ENCODE peak calls at places on chromosomes 13 and 19, in seven cellular contexts. B is lower leg skin, F is GM12891, S is uterus, E is IMR-90, Y is H1, G is NB4. N is an unnamed sample.

GRCh38 chr13:29563941-29564340 is 31.5 kb downstream of the SLC7A1 start:
- DNase-seq in B (no peak), F (no peak), S (no peak), E (no peak), Y (no peak), G (no peak), N (no peak)

GRCh38 chr13:96730676-96731075 is 263.6 kb downstream of the OXGR1 start:
- DNase-seq in B (no peak), F (no peak), S (no peak), E (no peak), Y (no peak), G (no peak), N (no peak)

GRCh38 chr19:46661735-46662592 is 982 bp upstream of the DACT3 start:
- DNase-seq in B (peak), F (no peak), S (peak), E (peak), Y (no peak), G (peak), N (peak)

GRCh38 chr19:43563816-43564215 is 11.5 kb downstream of the XRCC1 start:
- DNase-seq in B (no peak), F (no peak), S (no peak), E (no peak), Y (no peak), G (no peak), N (no peak)

GRCh38 chr13:100490692-100491091 is 97.9 kb downstream of the GGACT start:
- DNase-seq in B (no peak), F (no peak), S (no peak), E (no peak), Y (no peak), G (peak), N (no peak)

GRCh38 chr13:26515721-26516120 is 41.8 kb upstream of the WASF3 start:
- DNase-seq in B (no peak), F (no peak), S (no peak), E (no peak), Y (no peak), G (no peak), N (no peak)

GRCh38 chr13:85935868-85936467 is 136.7 kb upstream of the SLITRK6 start:
- DNase-seq in B (no peak), F (no peak), S (no peak), E (no peak), Y (no peak), G (no peak), N (no peak)

GRCh38 chr19:8607386-8607785 is 3.1 kb downstream of the ADAMTS10 start:
- DNase-seq in B (no peak), F (no peak), S (no peak), E (peak), Y (no peak), G (no peak), N (no peak)

GRCh38 chr19:48553676-48554384 is 1.9 kb downstream of the SULT2B1 start:
- DNase-seq in B (no peak), F (no peak), S (peak), E (peak), Y (no peak), G (peak), N (peak)

GRCh38 chr13:112852392-112852791 is 116.6 kb upstream of the MCF2L start:
- DNase-seq in B (no peak), F (no peak), S (no peak), E (no peak), Y (no peak), G (no peak), N (no peak)

GRCh38 chr13:56670563-56670962 is 470.2 kb upstream of the PRR20A start:
- DNase-seq in B (no peak), F (no peak), S (no peak), E (no peak), Y (no peak), G (no peak), N (no peak)

GRCh38 chr19:16078759-16079707 is 2.7 kb downstream of the TPM4 start:
- DNase-seq in B (peak), F (no peak), S (peak), E (peak), Y (no peak), G (peak), N (peak)

GRCh38 chr13:94128430-94128829 is 351.1 kb downstream of the DCT start:
- DNase-seq in B (peak), F (no peak), S (peak), E (no peak), Y (no peak), G (no peak), N (no peak)
- TF ChIP-seq POLR2A in B (no peak), F (no peak), S (no peak), E (no peak), Y (no peak), G (no peak), N (no peak)

GRCh38 chr19:11694533-11695439 is 44.0 kb downstream of the ZNF823 start:
- DNase-seq in B (peak), F (peak), S (peak), E (peak), Y (peak), G (peak), N (peak)
- TF ChIP-seq POLR2A in B (no peak), F (no peak), S (peak), E (no peak), Y (peak), G (no peak), N (peak)

GRCh38 chr19:21593934-21594844 is 88.8 kb downstream of the ZNF429 start:
- DNase-seq in B (no peak), F (no peak), S (peak), E (no peak), Y (no peak), G (peak), N (no peak)
- TF ChIP-seq POLR2A in B (no peak), F (no peak), S (no peak), E (no peak), Y (no peak), G (no peak), N (no peak)

DNA sequence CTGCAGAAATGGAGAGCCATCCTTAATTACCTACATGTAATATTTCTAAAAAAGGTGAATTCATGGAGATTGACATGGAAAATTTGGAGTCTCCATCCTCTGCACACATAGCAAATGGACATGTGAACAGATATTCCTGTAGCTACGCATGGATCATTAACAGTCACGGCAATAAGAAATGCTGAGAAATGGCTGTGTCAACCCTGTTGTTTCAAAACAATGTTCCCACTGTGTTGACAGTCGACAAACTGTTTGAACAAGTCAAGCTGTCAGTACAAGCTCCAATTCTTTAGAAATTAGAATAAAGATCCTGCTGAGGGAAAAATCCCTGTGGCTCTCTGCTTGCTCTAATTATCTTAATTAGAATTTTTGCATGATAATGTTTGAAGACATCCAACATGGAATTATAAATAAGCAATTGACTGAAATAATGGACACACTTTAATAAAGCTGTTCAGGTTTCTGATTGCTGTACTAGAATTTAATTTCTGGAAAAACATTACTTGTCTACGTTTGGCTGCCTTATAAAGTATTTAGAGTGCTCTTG is 37.9 kb upstream of the CPB2 start:
- DNase-seq in B (no peak), F (no peak), S (no peak), E (no peak), Y (no peak), G (no peak), N (no peak)
- TF ChIP-seq POLR2A in B (no peak), F (peak), S (no peak), E (no peak), Y (no peak), G (no peak), N (no peak)

GRCh38 chr13:30802953-30803478 is 67.7 kb downstream of the ALOX5AP start:
- DNase-seq in B (peak), F (peak), S (peak), E (peak), Y (peak), G (peak), N (peak)
- TF ChIP-seq POLR2A in B (no peak), F (no peak), S (no peak), E (no peak), Y (no peak), G (no peak), N (no peak)

GRCh38 chr13:110715395-110716234 is 2.1 kb downstream of the ING1 start:
- DNase-seq in B (peak), F (peak), S (peak), E (peak), Y (peak), G (peak), N (peak)
- TF ChIP-seq POLR2A in B (peak), F (no peak), S (peak), E (no peak), Y (peak), G (peak), N (no peak)

DNA sequence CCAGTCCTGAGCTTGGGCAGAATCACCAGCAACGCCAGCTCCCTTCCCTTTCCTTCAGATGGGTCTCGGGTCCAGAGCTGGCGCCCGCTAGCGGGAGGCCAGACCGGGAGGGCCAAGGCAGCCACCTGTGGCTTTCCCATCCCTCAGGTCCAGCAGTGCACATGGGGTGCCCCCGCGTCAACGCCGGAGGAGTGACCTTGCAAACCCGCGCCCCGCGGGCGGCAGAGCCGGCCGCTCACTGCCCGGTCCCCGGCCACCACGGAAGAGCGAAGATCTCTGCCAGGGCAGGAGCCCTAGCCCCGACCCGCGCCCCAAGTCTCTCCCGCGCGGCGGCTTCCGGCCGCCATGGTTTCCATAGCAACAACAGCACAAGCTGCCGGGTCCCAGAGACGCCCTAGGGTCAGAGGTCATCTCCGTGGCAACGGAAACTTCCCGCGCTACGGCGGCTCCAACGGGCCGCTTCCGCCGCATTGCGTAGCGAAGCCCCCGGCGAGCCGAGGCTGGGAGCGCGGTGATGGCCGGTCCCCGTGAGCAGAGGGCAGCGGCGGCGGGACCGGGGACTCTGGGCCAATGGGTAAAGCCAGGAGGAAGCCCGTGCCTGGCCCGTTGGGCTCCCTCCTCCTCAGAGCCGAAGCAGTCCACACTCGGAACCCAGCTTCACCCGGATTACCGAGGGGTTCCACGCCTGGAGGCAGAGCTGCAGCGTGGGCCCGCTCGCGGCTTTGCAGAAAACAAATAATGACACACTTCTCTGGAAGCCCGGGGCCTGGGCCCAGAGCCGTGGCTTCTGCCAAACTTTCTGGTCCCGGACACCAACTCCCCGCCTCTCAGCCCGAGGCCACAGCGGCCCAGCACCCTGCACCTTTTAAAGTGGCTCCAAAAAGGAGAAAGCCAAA is 7.4 kb downstream of the FGF14 start:
- DNase-seq in B (peak), F (peak), S (peak), E (peak), Y (peak), G (no peak), N (peak)
- TF ChIP-seq POLR2A in B (no peak), F (no peak), S (peak), E (no peak), Y (peak), G (no peak), N (peak)

GRCh38 chr19:18588611-18589379 is at the start of gene REX1BD:
- DNase-seq in B (peak), F (peak), S (peak), E (peak), Y (no peak), G (peak), N (peak)
- TF ChIP-seq POLR2A in B (no peak), F (peak), S (peak), E (peak), Y (peak), G (peak), N (peak)

N was measured in transverse colon.